ENCODE peak calls at places on chromosomes 5 and 9, in nine cellular contexts. D is A673, R is pancreas, P is endodermal cell, W is psoas muscle, U is suprapubic skin, Q is IMR-90, Z is mammary epithelial cell, H is SJSA1. T is an unnamed sample. For H3K4me1, the result is how much of the 10 kb centered on the place peaks cover.

GRCh38 chr9:87076825-87077224 is 129.5 kb upstream of the GAS1 start:
- DNase-seq in D (no peak), R (no peak), P (no peak), W (no peak), U (no peak), Q (peak), Z (no peak), H (no peak), T (no peak)

GRCh38 chr5:169048568-169049125 is 252.3 kb downstream of the SLIT3 start:
- DNase-seq in D (no peak), R (no peak), P (no peak), W (no peak), U (no peak), Q (no peak), Z (no peak), H (peak), T (no peak)

GRCh38 chr5:35274839-35275509 is 44.7 kb upstream of the PRLR start:
- DNase-seq in D (no peak), R (no peak), P (no peak), W (no peak), U (no peak), Q (no peak), Z (no peak), H (no peak), T (no peak)

GRCh38 chr9:116074658-116075057 is 78.9 kb upstream of the PAPPA start:
- DNase-seq in D (peak), R (no peak), P (no peak), W (no peak), U (no peak), Q (peak), Z (peak), H (no peak), T (no peak)

GRCh38 chr5:57007349-57007748 is 55.4 kb upstream of the MIER3 start:
- DNase-seq in D (no peak), R (no peak), P (no peak), W (no peak), U (no peak), Q (no peak), Z (no peak), H (no peak), T (no peak)

GRCh38 chr9:100472725-100473261 is at the start of gene TMEFF1:
- DNase-seq in D (peak), R (peak), P (peak), W (peak), U (no peak), Q (peak), Z (peak), H (no peak), T (no peak)

GRCh38 chr5:120615967-120616645 is 152.0 kb downstream of the PRR16 start:
- DNase-seq in D (no peak), R (no peak), P (peak), W (no peak), U (no peak), Q (peak), Z (peak), H (peak), T (no peak)

GRCh38 chr9:107213080-107213479 is 70.0 kb upstream of the RAD23B start:
- DNase-seq in D (no peak), R (no peak), P (no peak), W (no peak), U (no peak), Q (no peak), Z (no peak), H (no peak), T (no peak)

GRCh38 chr5:156378159-156378558 is 51.2 kb downstream of the SGCD start:
- DNase-seq in D (no peak), R (no peak), P (no peak), W (no peak), U (no peak), Q (no peak), Z (no peak), H (no peak), T (no peak)

GRCh38 chr5:160315968-160316367 is 3.6 kb upstream of the CCNJL start:
- DNase-seq in D (peak), R (no peak), P (peak), W (no peak), U (no peak), Q (peak), Z (peak), H (peak), T (no peak)

GRCh38 chr5:106768392-106768791 is 902.3 kb downstream of the EFNA5 start:
- DNase-seq in D (no peak), R (no peak), P (no peak), W (no peak), U (no peak), Q (no peak), Z (no peak), H (no peak), T (no peak)

GRCh38 chr9:108727580-108728056 is 128.2 kb downstream of the ACTL7B start:
- DNase-seq in D (no peak), R (no peak), P (no peak), W (no peak), U (no peak), Q (no peak), Z (no peak), H (no peak), T (no peak)

GRCh38 chr5:12119657-12120056 is 215.4 kb upstream of the CTNND2 start:
- DNase-seq in D (no peak), R (no peak), P (peak), W (no peak), U (no peak), Q (no peak), Z (no peak), H (no peak), T (no peak)

GRCh38 chr5:14428302-14429081 is 153.1 kb upstream of the OTULINL start:
- DNase-seq in D (no peak), R (no peak), P (no peak), W (no peak), U (no peak), Q (peak), Z (peak), H (peak), T (no peak)

GRCh38 chr5:73381587-73382411 is 66.8 kb downstream of the FOXD1 start:
- DNase-seq in D (no peak), R (no peak), P (peak), W (peak), U (no peak), Q (no peak), Z (no peak), H (no peak), T (no peak)

GRCh38 chr5:143399616-143400540 is 3.6 kb downstream of the NR3C1 start:
- DNase-seq in D (no peak), R (no peak), P (no peak), W (no peak), U (no peak), Q (no peak), Z (peak), H (no peak), T (no peak)

GRCh38 chr9:108838017-108838416 is 17.8 kb downstream of the ACTL7B start:
- DNase-seq in D (no peak), R (no peak), P (no peak), W (no peak), U (no peak), Q (peak), Z (peak), H (no peak), T (no peak)

GRCh38 chr5:88780731-88781130 is 102.3 kb downstream of the MEF2C start:
- DNase-seq in D (peak), R (no peak), P (no peak), W (no peak), U (no peak), Q (no peak), Z (no peak), H (peak), T (no peak)

GRCh38 chr9:117714282-117714681 is 10.1 kb downstream of the TLR4 start:
- DNase-seq in D (no peak), R (no peak), P (peak), W (no peak), U (no peak), Q (no peak), Z (no peak), H (no peak), T (no peak)

GRCh38 chr5:9546973-9547947 is 1.4 kb upstream of the SEMA5A start:
- DNase-seq in D (no peak), R (peak), P (peak), W (peak), U (no peak), Q (peak), Z (peak), H (peak), T (no peak)

GRCh38 chr9:83733739-83734138 is 26.0 kb upstream of the UBQLN1 start:
- DNase-seq in D (no peak), R (no peak), P (no peak), W (no peak), U (no peak), Q (no peak), Z (no peak), H (no peak), T (no peak)

GRCh38 chr9:91001146-91001611 is 199.6 kb downstream of the SYK start:
- DNase-seq in D (peak), R (no peak), P (no peak), W (no peak), U (no peak), Q (peak), Z (peak), H (peak), T (no peak)

GRCh38 chr5:92222449-92222848 is 839.3 kb upstream of the ARRDC3 start:
- DNase-seq in D (peak), R (no peak), P (peak), W (no peak), U (no peak), Q (peak), Z (no peak), H (no peak), T (no peak)

GRCh38 chr9:131697097-131697496 is 42.8 kb downstream of the RAPGEF1 start:
- DNase-seq in D (no peak), R (no peak), P (peak), W (peak), U (no peak), Q (peak), Z (no peak), H (no peak), T (no peak)

GRCh38 chr5:154610321-154611154 is 132.5 kb upstream of the HAND1 start:
- DNase-seq in D (peak), R (peak), P (peak), W (peak), U (peak), Q (peak), Z (peak), H (peak), T (peak)

GRCh38 chr5:115098041-115098702 is 71.5 kb downstream of the TRIM36 start:
- DNase-seq in D (peak), R (no peak), P (peak), W (no peak), U (no peak), Q (peak), Z (peak), H (peak), T (no peak)

GRCh38 chr9:4706971-4707622 is 27.7 kb downstream of the CDC37L1 start:
- DNase-seq in D (no peak), R (no peak), P (no peak), W (no peak), U (no peak), Q (no peak), Z (no peak), H (no peak), T (no peak)

GRCh38 chr5:159210306-159210722 is 961 bp upstream of the RNF145 start:
- DNase-seq in D (peak), R (no peak), P (no peak), W (no peak), U (no peak), Q (no peak), Z (peak), H (no peak), T (no peak)

GRCh38 chr5:3596261-3596825 is 711 bp downstream of the IRX1 start:
- DNase-seq in D (no peak), R (no peak), P (peak), W (no peak), U (no peak), Q (no peak), Z (peak), H (no peak), T (no peak)

GRCh38 chr5:28374492-28374934 is 1336.1 kb upstream of the CDH9 start:
- DNase-seq in D (peak), R (no peak), P (no peak), W (no peak), U (no peak), Q (no peak), Z (peak), H (no peak), T (no peak)

GRCh38 chr5:58240286-58240685 is 219.6 kb downstream of the PLK2 start:
- DNase-seq in D (no peak), R (no peak), P (no peak), W (no peak), U (no peak), Q (peak), Z (peak), H (peak), T (no peak)

GRCh38 chr5:9069650-9070049 is 476.2 kb downstream of the SEMA5A start:
- DNase-seq in D (no peak), R (no peak), P (no peak), W (no peak), U (no peak), Q (peak), Z (no peak), H (peak), T (no peak)

GRCh38 chr9:131986576-131986975 is 93.1 kb downstream of the MED27 start:
- DNase-seq in D (no peak), R (no peak), P (no peak), W (no peak), U (no peak), Q (peak), Z (no peak), H (no peak), T (no peak)

GRCh38 chr5:177448244-177448950 is 1.8 kb downstream of the PRR7 start:
- DNase-seq in D (no peak), R (no peak), P (no peak), W (no peak), U (no peak), Q (no peak), Z (no peak), H (no peak), T (no peak)
- H3K27ac ChIP-seq in D (no peak), R (peak), P (peak), W (no peak), U (no peak), Q (no peak), Z (no peak), H (no peak), T (no peak)

GRCh38 chr9:121373401-121373769 is 3.3 kb upstream of the STOM start:
- DNase-seq in D (no peak), R (no peak), P (no peak), W (no peak), U (no peak), Q (peak), Z (peak), H (no peak), T (no peak)
- H3K4me3 ChIP-seq in D (no peak), R (no peak), P (no peak), W (no peak), U (no peak), Q (no peak), Z (no peak), H (no peak), T (no peak)

DNA sequence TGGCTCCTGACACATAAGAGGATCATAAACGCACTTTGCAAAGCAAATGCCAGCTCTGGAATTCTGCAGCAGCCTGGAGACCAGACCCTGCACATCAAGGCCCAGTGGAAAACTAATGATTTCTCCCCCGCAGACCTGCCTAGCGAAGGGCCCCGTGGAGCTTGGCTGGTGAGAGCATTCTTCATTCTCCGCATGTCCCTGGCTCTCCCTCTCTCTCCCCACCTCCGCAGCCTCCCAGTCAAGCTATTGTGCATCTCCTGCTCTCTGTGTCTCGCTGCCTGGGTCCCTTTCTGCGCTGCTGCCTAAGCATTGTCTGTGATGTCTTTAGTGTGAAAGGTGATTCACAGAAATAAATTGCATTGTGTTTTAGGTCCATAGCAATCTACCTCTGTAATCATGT is 46.8 kb downstream of the GRIA1 start:
- DNase-seq in D (no peak), R (no peak), P (no peak), W (no peak), U (no peak), Q (no peak), Z (no peak), H (no peak), T (no peak)
- H3K4me1 ChIP-seq in D (under half), R (under half), P (under half), W (under half), U (under half), Q (under half), Z (under half), H (under half), T (under half)

GRCh38 chr5:858726-859125 is 7.9 kb upstream of the ZDHHC11 start:
- DNase-seq in D (no peak), R (no peak), P (no peak), W (peak), U (no peak), Q (no peak), Z (no peak), H (no peak), T (no peak)
- H3K27ac ChIP-seq in D (no peak), R (no peak), P (peak), W (no peak), U (no peak), Q (no peak), Z (no peak), H (no peak), T (no peak)

DNA sequence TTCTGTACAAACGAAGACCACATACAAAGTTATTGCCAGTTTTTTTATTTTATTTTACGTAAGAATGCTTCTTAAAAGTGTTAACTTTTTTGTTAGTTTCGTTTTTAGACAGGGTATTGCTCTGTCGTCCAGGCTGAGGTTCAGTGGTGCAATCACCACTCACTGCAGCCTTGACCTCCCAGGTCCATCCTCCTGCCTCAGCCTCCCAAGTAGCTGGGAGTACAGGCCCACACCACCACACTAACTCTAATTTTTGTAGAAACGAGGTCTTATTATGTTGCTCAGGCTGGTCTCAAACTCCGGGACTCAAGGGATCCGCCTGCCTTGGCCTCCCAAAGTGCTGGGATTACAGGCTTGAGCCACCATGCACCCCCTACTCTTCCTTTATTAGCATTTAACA is 2.3 kb upstream of the DNAJA1 start:
- DNase-seq in D (no peak), R (no peak), P (no peak), W (no peak), U (no peak), Q (no peak), Z (no peak), H (no peak), T (no peak)
- H3K4me3 ChIP-seq in D (no peak), R (no peak), P (peak), W (no peak), U (no peak), Q (no peak), Z (no peak), H (no peak), T (no peak)

DNA sequence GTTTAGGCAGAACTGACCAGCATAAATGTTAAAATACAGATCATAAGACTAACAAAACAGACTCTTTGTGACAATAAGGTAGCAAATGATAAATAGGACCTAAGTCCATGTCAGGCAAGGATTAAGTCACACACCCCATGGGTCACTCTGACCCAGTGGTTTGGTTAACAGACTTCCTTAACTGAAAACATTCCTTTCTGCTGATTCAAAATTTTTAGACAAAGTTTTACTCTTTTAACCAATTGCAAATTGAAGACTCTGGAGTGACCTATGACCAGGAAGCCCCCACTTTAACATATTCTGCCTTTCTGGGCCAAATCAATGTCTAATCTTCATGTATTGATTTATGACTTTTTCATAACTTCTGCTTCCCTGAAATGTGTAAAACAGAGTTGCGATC is 4.9 kb upstream of the NXNL2 start:
- DNase-seq in D (no peak), R (no peak), P (no peak), W (no peak), U (no peak), Q (peak), Z (no peak), H (peak), T (no peak)
- H3K4me1 ChIP-seq in D (under half), R (under half), P (under half), W (under half), U (under half), Q (under half), Z (under half), H (half or more), T (under half)

GRCh38 chr9:113281356-113281755 is 5.9 kb downstream of the PRPF4 start:
- DNase-seq in D (no peak), R (no peak), P (no peak), W (no peak), U (no peak), Q (no peak), Z (no peak), H (no peak), T (no peak)
- H3K27ac ChIP-seq in D (no peak), R (no peak), P (no peak), W (no peak), U (no peak), Q (no peak), Z (no peak), H (no peak), T (no peak)